ENCODE peak calls at places on chromosomes 12 and 14, in nine cellular contexts. J is A673, V is breast epithelium, L is AG10803, C is astrocyte of the spinal cord, E is heart left ventricle, F is cardiac muscle cell, K is cardiac fibroblast, O is mesothelial cell of epicardium. G is an unnamed sample.

GRCh38 chr14:61104358-61104757 is 123.3 kb downstream of the SLC38A6 start:
- DNase-seq in J (no peak), V (no peak), L (no peak), C (no peak), E (no peak), F (no peak), K (no peak), O (no peak), G (no peak)

GRCh38 chr12:131368073-131369071 is 342.5 kb upstream of the SFSWAP start:
- DNase-seq in J (no peak), V (no peak), L (no peak), C (no peak), E (no peak), F (no peak), K (no peak), O (no peak), G (no peak)

GRCh38 chr12:16285586-16285985 is 8.1 kb upstream of the SLC15A5 start:
- DNase-seq in J (no peak), V (no peak), L (no peak), C (peak; percentile 3), E (no peak), F (no peak), K (peak; percentile 23), O (no peak), G (no peak)

GRCh38 chr12:130945793-130946492 is 7.8 kb upstream of the ADGRD1 start:
- DNase-seq in J (no peak), V (no peak), L (peak; percentile 84), C (no peak), E (no peak), F (no peak), K (peak; percentile 79), O (no peak), G (no peak)

GRCh38 chr12:2101359-2101758 is 48.6 kb downstream of the CACNA1C start:
- DNase-seq in J (no peak), V (no peak), L (no peak), C (no peak), E (no peak), F (no peak), K (no peak), O (no peak), G (no peak)

GRCh38 chr14:88542857-88543795 is 11.7 kb downstream of the PTPN21 start:
- DNase-seq in J (no peak), V (no peak), L (no peak), C (no peak), E (no peak), F (no peak), K (no peak), O (no peak), G (no peak)

GRCh38 chr12:22215467-22216253 is 118.8 kb downstream of the ST8SIA1 start:
- DNase-seq in J (no peak), V (no peak), L (peak; percentile 21), C (no peak), E (no peak), F (no peak), K (peak; percentile 17), O (no peak), G (no peak)

GRCh38 chr14:52067873-52068740 is 752 bp downstream of the NID2 start:
- DNase-seq in J (peak; percentile 40), V (no peak), L (no peak), C (no peak), E (peak; percentile 72), F (peak; percentile 57), K (peak; percentile 43), O (peak; percentile 33), G (peak; percentile 86)

GRCh38 chr12:109358154-109358869 is 10.6 kb downstream of the MYO1H start:
- DNase-seq in J (no peak), V (no peak), L (no peak), C (no peak), E (no peak), F (no peak), K (peak; percentile 59), O (no peak), G (no peak)

GRCh38 chr14:55109846-55110245 is 19.2 kb upstream of the LGALS3 start:
- DNase-seq in J (no peak), V (no peak), L (no peak), C (no peak), E (no peak), F (no peak), K (no peak), O (no peak), G (no peak)

GRCh38 chr14:55114720-55115119 is 14.3 kb upstream of the LGALS3 start:
- DNase-seq in J (no peak), V (no peak), L (no peak), C (no peak), E (no peak), F (no peak), K (no peak), O (no peak), G (no peak)

GRCh38 chr14:55115433-55115832 is 13.6 kb upstream of the LGALS3 start:
- DNase-seq in J (no peak), V (no peak), L (no peak), C (no peak), E (no peak), F (no peak), K (no peak), O (no peak), G (no peak)

GRCh38 chr14:55107766-55108554 is 21.1 kb upstream of the LGALS3 start:
- DNase-seq in J (peak; percentile 95), V (peak; percentile 91), L (peak; percentile 98), C (peak; percentile 97), E (peak; percentile 93), F (no peak), K (peak; percentile 99), O (no peak), G (peak; percentile 94)

GRCh38 chr14:55111122-55111705 is 17.8 kb upstream of the LGALS3 start:
- DNase-seq in J (no peak), V (no peak), L (no peak), C (no peak), E (no peak), F (no peak), K (no peak), O (no peak), G (no peak)
- TF ChIP-seq CTCF in J (no peak), V (no peak), L (no peak), C (no peak), E (no peak), F (no peak), K (no peak), O (no peak), G (no peak)

GRCh38 chr14:49867831-49868719 is 15.5 kb upstream of the NEMF start:
- DNase-seq in J (peak; percentile 86), V (peak; percentile 93), L (peak; percentile 97), C (peak; percentile 95), E (peak; percentile 99), F (peak; percentile 95), K (peak; percentile 97), O (peak; percentile 94), G (peak; percentile 95)
- TF ChIP-seq CTCF in J (no peak), V (no peak), L (no peak), C (no peak), E (no peak), F (no peak), K (no peak), O (no peak), G (no peak)

GRCh38 chr12:132765366-132765765 is 3.7 kb upstream of the ANKLE2 start:
- DNase-seq in J (no peak), V (no peak), L (no peak), C (no peak), E (peak; percentile 6), F (no peak), K (no peak), O (no peak), G (no peak)

GRCh38 chr12:132761032-132761910 is at the start of gene ANKLE2:
- DNase-seq in J (peak; percentile 56), V (no peak), L (peak; percentile 78), C (peak; percentile 81), E (peak; percentile 76), F (peak; percentile 74), K (peak; percentile 59), O (no peak), G (no peak)

GRCh38 chr12:132764231-132764630 is 2.6 kb upstream of the ANKLE2 start:
- DNase-seq in J (no peak), V (no peak), L (no peak), C (no peak), E (peak; percentile 53), F (no peak), K (no peak), O (no peak), G (no peak)

GRCh38 chr12:132766380-132767085 is 4.9 kb upstream of the ANKLE2 start:
- DNase-seq in J (peak; percentile 85), V (no peak), L (peak; percentile 11), C (peak; percentile 8), E (peak; percentile 86), F (peak; percentile 38), K (peak; percentile 66), O (no peak), G (no peak)

DNA sequence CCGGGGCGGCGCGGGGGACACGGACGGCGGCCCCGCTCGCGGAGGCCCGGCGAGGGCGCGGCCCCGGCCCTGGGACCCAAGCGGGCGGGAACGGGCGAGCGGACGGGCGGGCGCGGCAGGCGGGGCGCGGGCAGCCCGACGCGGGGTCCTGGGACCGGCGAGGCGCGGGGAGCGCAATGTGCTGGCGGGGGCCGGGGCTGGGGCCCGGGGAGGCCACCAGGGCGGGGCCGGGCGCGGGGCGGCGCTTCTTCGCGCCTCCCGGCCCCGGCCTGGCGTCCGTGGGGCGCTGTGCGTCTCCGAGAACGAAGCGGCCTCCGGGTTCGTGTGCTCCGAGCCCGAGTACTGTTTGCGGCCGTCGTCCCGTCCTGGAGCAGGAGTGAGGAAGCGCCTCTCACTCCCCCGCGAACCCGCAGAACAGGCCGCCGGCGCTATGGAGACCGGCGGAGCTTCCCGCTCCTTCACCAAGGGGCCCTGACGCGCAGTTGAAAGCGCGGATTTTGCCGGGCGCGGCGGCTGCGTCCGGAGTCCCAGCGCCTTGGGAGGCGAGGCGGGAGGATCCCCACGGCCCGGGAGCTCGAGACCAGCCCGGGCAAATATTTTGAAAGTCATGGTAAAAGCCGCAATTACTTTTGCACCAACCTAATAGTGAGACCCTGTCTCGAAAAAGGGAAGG is 415 bp upstream of the ANKLE2 start:
- DNase-seq in J (peak; percentile 94), V (peak; percentile 70), L (peak; percentile 90), C (peak; percentile 87), E (peak; percentile 93), F (peak; percentile 93), K (peak; percentile 93), O (peak; percentile 85), G (peak; percentile 94)
- TF ChIP-seq CTCF in J (no peak), V (no peak), L (no peak), C (peak; percentile 9), E (no peak), F (peak; percentile 14), K (peak; percentile 7), O (no peak), G (peak; percentile 46)

GRCh38 chr12:106492893-106493292 is 89.9 kb upstream of the RFX4 start:
- DNase-seq in J (peak; percentile 41), V (no peak), L (no peak), C (no peak), E (no peak), F (no peak), K (no peak), O (no peak), G (no peak)

GRCh38 chr12:106493531-106493930 is 89.3 kb upstream of the RFX4 start:
- DNase-seq in J (peak; percentile 78), V (no peak), L (no peak), C (no peak), E (no peak), F (no peak), K (no peak), O (no peak), G (no peak)

DNA sequence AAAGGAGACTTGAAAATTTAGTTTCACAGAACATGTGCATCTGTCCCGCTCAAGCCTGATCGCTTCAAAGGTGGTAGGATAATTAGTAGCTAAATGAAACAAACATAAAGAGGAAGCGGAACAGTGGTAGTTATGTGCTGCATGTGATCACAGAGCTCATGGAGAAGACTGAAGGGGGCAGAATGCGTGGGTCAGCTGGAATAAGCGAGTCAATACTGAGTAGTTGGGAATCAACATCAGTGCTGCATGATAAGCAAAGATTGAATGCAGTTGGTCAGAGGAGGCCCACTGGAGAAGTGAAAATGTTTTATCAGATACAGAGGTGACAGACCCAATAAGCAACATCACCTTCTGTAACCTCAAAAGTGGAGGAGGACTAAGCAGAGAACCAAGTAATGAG is 95.1 kb upstream of the RFX4 start:
- DNase-seq in J (no peak), V (no peak), L (no peak), C (no peak), E (no peak), F (no peak), K (no peak), O (no peak), G (no peak)
- TF ChIP-seq CTCF in J (no peak), V (no peak), L (no peak), C (no peak), E (no peak), F (no peak), K (no peak), O (no peak), G (no peak)

G was measured in osteocyte.